ENCODE peak calls at places on chromosomes 4 and X, in five cellular contexts. J is psoas muscle, D is WERI-Rb-1, O is AG04450, W is tibial artery. S is an unnamed sample.

GRCh38 chrX:151688695-151689094 is 6.6 kb upstream of the PRRG3 start:
- DNase-seq in J (no peak), D (no peak), O (no peak), W (no peak), S (no peak)

GRCh38 chr4:182878633-182879495 is 38.3 kb downstream of the DCTD start:
- DNase-seq in J (no peak), D (no peak), O (no peak), W (peak; percentile 65), S (no peak)

GRCh38 chr4:4388836-4389575 is 2.1 kb downstream of the NSG1 start:
- DNase-seq in J (no peak), D (no peak), O (no peak), W (no peak), S (no peak)

GRCh38 chrX:10101269-10101668 is 55.5 kb upstream of the CLCN4 start:
- DNase-seq in J (no peak), D (no peak), O (no peak), W (no peak), S (no peak)

GRCh38 chrX:151384807-151385206 is 12.2 kb upstream of the VMA21 start:
- DNase-seq in J (no peak), D (no peak), O (no peak), W (no peak), S (no peak)

GRCh38 chr4:88172987-88173386 is 14.5 kb upstream of the ABCG2 start:
- DNase-seq in J (no peak), D (no peak), O (no peak), W (no peak), S (no peak)

GRCh38 chrX:13574600-13574999 is 5.2 kb downstream of the EGFL6 start:
- DNase-seq in J (no peak), D (no peak), O (no peak), W (no peak), S (no peak)

GRCh38 chrX:20352935-20353336 is 86.2 kb upstream of the RPS6KA3 start:
- DNase-seq in J (no peak), D (no peak), O (no peak), W (no peak), S (no peak)

GRCh38 chr4:136461533-136461932 is 1070.8 kb downstream of the PCDH18 start:
- DNase-seq in J (no peak), D (no peak), O (no peak), W (no peak), S (no peak)

GRCh38 chr4:18756661-18757060 is 735.1 kb upstream of the LCORL start:
- DNase-seq in J (no peak), D (no peak), O (no peak), W (no peak), S (no peak)

GRCh38 chrX:135974279-135974856 is 580 bp upstream of the MMGT1 start:
- DNase-seq in J (peak; percentile 74), D (peak; percentile 70), O (peak; percentile 7), W (peak; percentile 85), S (peak; percentile 77)

GRCh38 chrX:115687595-115687994 is 126.6 kb downstream of the PLS3 start:
- DNase-seq in J (no peak), D (no peak), O (no peak), W (no peak), S (no peak)

GRCh38 chr4:602559-602942 is 22.8 kb upstream of the PDE6B start:
- DNase-seq in J (no peak), D (peak; percentile 96), O (no peak), W (no peak), S (no peak)

GRCh38 chr4:184355857-184356256 is 118.5 kb downstream of the IRF2 start:
- DNase-seq in J (no peak), D (no peak), O (no peak), W (no peak), S (no peak)
- H3K27ac ChIP-seq in J (peak overlapping the region; percentile 44), D (no peak overlapping the region), O (no peak overlapping the region), W (peak overlapping the region; percentile 16), S (peak overlapping the region; percentile 26)

DNA sequence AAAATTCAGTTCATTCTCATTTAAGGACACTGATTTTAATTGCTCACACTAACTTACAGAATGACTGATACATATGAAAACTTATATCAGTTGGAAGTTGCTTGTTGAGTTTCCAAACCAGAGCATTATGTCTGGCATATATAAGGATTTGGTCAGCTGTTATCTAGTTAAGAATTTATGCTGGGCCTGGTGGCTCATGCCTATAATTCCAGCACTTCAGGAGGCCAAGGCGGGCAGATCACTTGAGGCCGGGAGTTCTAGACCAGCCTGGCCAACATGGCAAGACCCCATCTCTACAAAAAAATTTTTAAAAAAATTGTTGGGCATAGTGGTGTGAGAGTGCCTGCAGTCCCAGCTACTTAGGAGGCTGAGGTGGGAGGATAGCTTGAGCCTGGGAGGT is 73.1 kb downstream of the SPRY1 start:
- DNase-seq in J (no peak), D (no peak), O (no peak), W (no peak), S (no peak)
- H3K9me3 ChIP-seq in J (no peaks in the 10 kb centered on the region), D (no peaks in the 10 kb centered on the region), O (no peaks in the 10 kb centered on the region), W (no peaks in the 10 kb centered on the region), S (no peaks in the 10 kb centered on the region)

GRCh38 chrX:153632612-153632980 is 14.4 kb upstream of the DUSP9 start:
- DNase-seq in J (no peak), D (no peak), O (no peak), W (peak; percentile 11), S (no peak)

GRCh38 chrX:153634236-153634635 is 12.8 kb upstream of the DUSP9 start:
- DNase-seq in J (no peak), D (no peak), O (no peak), W (peak; percentile 13), S (no peak)

GRCh38 chrX:153633048-153633447 is 14.0 kb upstream of the DUSP9 start:
- DNase-seq in J (no peak), D (no peak), O (no peak), W (peak; percentile 34), S (no peak)

GRCh38 chrX:153634832-153635231 is 12.2 kb upstream of the DUSP9 start:
- DNase-seq in J (no peak), D (peak; percentile 42), O (no peak), W (no peak), S (no peak)

DNA sequence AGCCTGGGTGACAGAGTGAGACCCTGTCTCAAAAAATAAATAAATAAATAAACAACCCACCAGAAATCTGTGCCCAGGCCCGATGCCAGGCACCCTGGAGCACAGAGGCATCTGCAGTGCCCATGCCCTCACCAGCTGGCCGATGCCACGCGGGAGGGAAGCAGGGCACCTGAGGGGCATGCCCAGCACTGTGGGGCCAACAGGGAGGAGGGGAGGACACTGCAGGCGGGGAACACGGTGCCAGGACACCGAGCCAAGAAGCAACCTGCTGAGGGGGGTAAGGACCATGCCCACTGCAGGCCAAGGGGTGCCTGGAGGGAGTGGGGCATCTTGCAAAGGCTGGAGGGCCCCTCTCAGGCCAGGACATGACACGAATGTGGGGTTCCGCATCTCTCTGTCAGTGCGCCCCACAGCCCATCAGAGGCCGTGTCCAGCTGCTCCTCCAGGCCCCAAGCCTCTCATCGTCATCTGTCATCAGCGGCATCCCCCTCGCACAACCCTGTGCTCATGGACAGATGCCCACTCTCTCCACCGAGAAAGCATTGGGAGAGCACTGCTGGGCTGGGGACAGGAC is 13.3 kb upstream of the DUSP9 start:
- DNase-seq in J (no peak), D (no peak), O (no peak), W (peak; percentile 19), S (no peak)
- H3K27me3 ChIP-seq in J (peaks cover 8% of the 10 kb centered on the region), D (peaks cover 25% of the 10 kb centered on the region), O (peaks cover 8% of the 10 kb centered on the region), W (no peaks in the 10 kb centered on the region), S (no peaks in the 10 kb centered on the region)

DNA sequence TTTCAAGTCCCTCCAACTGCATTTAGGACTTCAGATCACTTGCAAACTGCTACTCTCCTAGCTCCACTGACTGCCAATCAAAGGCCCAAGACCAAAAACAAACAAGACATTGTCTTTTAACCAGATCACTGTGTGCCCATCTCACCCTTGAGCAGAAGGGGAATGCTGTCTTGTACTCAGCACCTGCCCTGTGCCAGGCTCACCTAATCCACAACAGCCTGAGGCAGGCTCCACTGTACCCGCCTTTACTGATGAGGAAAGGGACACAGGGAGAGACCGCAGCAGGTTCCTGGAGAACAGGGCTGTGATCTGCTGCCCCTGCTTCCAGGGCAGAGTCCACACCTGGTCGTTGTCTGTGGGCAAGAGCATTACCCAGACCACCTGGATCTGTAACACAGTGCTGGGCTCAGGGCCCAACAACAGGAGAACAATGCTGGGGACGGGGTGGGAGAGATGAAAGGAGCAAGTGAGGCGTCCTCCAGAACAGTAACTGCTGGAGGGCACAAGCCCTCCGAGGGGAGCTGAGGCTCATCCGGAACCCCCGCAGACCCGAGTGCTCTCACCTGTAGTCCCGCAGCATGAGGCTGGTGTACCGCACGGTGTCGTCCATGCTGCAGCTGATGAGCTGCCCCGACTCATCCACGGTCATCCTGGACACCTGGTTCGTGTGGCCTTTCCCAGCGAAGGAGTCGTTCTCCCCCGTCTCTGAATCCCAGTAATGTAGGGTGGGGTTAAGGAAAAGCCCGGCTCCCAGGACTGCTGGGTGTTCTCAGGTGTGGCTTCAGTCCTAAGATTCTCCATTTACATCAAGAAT is 33.9 kb downstream of the WDR1 start:
- DNase-seq in J (no peak), D (no peak), O (no peak), W (peak; percentile 51), S (no peak)
- H3K27ac ChIP-seq in J (peak overlapping the region; percentile 16), D (no peak overlapping the region), O (no peak overlapping the region), W (no peak overlapping the region), S (no peak overlapping the region)

GRCh38 chrX:2413969-2414368 is 86.8 kb downstream of the DHRSX start:
- DNase-seq in J (no peak), D (no peak), O (no peak), W (no peak), S (no peak)
- H3K9me3 ChIP-seq in J (no peaks in the 10 kb centered on the region), D (no peaks in the 10 kb centered on the region), O (no peaks in the 10 kb centered on the region), W (no peaks in the 10 kb centered on the region), S (no peaks in the 10 kb centered on the region)

DNA sequence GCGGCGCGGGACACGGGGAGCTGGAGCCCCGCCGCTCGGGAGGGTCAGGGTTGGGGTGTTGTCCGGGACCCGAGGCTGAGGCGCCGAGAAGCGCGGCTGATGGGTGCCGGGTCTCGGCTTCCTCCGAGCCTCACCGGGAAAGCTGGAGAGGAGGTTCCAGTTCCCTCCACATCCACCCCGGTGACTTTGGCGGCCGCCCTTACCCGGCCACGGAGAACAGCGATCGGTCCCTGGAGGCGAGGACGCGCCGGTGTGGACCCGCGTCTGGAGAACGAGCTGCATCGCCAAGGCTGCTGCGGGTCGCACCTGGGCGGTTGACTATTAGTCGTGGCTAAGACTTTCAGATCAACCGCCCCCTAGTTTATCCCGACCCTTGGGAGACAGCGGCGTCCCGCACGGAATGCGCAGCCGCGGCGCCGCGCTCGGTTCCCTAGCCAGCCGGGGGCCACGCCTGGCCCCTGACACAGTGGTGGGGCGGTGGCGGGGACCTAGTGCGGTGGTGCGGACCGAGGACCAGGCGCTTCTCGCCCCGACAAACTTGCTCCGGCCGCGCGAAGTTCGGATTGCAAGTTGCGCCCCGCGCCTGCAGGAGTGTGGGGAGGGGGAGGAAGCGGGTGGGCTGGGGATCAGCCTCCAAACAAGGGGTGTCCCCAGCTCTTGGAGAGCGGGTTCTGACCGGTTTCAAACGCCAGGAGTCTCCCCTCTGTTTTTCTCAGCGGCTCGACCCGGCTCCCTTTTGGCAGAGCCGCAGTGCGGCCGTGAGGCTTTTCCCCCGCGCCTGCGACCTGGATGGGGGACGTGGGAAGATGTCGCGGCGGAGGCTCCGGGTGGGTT is 540 bp downstream of the FHDC1 start:
- DNase-seq in J (peak; percentile 18), D (peak; percentile 62), O (no peak), W (no peak), S (peak; percentile 24)
- H3K27me3 ChIP-seq in J (peaks cover 76% of the 10 kb centered on the region), D (no peaks in the 10 kb centered on the region), O (peaks cover 60% of the 10 kb centered on the region), W (no peaks in the 10 kb centered on the region), S (peaks cover 63% of the 10 kb centered on the region)

GRCh38 chr4:123666486-123666885 is 269.9 kb downstream of the SPRY1 start:
- DNase-seq in J (no peak), D (no peak), O (no peak), W (no peak), S (no peak)
- H3K27ac ChIP-seq in J (no peak overlapping the region), D (no peak overlapping the region), O (no peak overlapping the region), W (no peak overlapping the region), S (no peak overlapping the region)

S was measured in heart right ventricle.